ENCODE peak calls at places on chromosome 22, in five cellular contexts. G, V, P, Z and M are unnamed samples.

GRCh38 chr22:36571991-36572390 is 43.0 kb upstream of the EIF3D start:
- DNase-seq in G (no peak), V (no peak), P (no peak), Z (no peak), M (no peak)

GRCh38 chr22:19930537-19931486 is 10.8 kb upstream of the COMT start:
- DNase-seq in G (no peak), V (no peak), P (no peak), Z (no peak), M (no peak)

GRCh38 chr22:32804823-32805585 is 3.5 kb downstream of the TIMP3 start:
- DNase-seq in G (peak), V (no peak), P (no peak), Z (no peak), M (no peak)

GRCh38 chr22:39233736-39234120 is 11.1 kb downstream of the PDGFB start:
- DNase-seq in G (peak), V (peak), P (no peak), Z (no peak), M (peak)

GRCh38 chr22:28574159-28574788 is 105.4 kb downstream of the TTC28 start:
- DNase-seq in G (no peak), V (no peak), P (no peak), Z (no peak), M (no peak)

GRCh38 chr22:25630446-25630845 is 66.0 kb downstream of the GRK3 start:
- DNase-seq in G (no peak), V (no peak), P (no peak), Z (no peak), M (no peak)

GRCh38 chr22:27487600-27488450 is 313.7 kb downstream of the MN1 start:
- DNase-seq in G (no peak), V (no peak), P (no peak), Z (no peak), M (no peak)

GRCh38 chr22:19756288-19757128 is 4.1 kb upstream of the TBX1 start:
- DNase-seq in G (peak), V (no peak), P (no peak), Z (no peak), M (no peak)

GRCh38 chr22:36470162-36470993 is 11.1 kb downstream of the TXN2 start:
- DNase-seq in G (peak), V (peak), P (peak), Z (peak), M (peak)

GRCh38 chr22:33650244-33650643 is 270.0 kb downstream of the LARGE1 start:
- DNase-seq in G (no peak), V (no peak), P (no peak), Z (no peak), M (no peak)

GRCh38 chr22:33210129-33210784 is 152.1 kb upstream of the SYN3 start:
- DNase-seq in G (no peak), V (no peak), P (no peak), Z (no peak), M (no peak)

GRCh38 chr22:47267531-47268282 is 505.3 kb downstream of the TBC1D22A start:
- DNase-seq in G (no peak), V (no peak), P (no peak), Z (no peak), M (no peak)
- H3K4me3 ChIP-seq in G (no peak), V (no peak), P (no peak), Z (no peak), M (no peak)

DNA sequence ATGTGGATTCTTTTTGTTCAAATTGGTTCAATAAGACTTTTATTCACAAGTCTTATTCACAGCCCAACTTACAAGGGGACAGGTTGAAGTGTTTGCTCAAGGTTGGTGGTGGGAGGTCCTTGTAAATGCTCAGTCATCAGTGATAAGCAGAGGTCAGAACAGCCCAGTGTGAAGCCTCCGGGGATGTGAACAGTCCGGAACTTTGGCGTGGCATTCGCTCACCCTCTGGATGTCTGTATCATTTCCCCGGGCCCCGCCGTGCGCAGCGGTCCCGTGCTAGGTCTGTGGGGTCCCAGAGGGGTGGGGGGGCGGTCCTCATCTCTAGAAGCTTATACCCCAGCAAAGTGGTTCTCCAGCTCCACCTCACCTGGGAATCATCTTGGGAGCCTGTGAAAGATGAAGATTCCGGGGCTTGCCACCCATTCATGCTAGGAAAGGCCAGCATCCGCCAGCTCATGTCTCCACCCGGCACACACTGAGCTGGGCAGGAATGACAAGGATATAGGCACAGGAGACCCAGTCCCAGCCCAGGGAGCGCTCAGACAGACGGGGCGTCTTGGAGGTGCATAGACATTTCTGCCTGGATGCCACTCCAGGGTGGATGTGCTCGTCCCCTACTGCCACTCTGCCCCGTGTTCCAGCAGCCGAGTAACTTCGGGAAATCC is 327.5 kb downstream of the TBC1D22A start:
- DNase-seq in G (no peak), V (no peak), P (no peak), Z (no peak), M (no peak)
- H3K4me3 ChIP-seq in G (no peak), V (no peak), P (no peak), Z (peak), M (no peak)

GRCh38 chr22:37674248-37674647 is 1.2 kb upstream of the LGALS1 start:
- DNase-seq in G (no peak), V (no peak), P (no peak), Z (no peak), M (no peak)
- H3K4me3 ChIP-seq in G (no peak), V (peak), P (no peak), Z (no peak), M (peak)

GRCh38 chr22:50327711-50328019 is 853 bp upstream of the DENND6B start:
- DNase-seq in G (no peak), V (no peak), P (no peak), Z (no peak), M (no peak)

GRCh38 chr22:50326225-50326958 is 420 bp downstream of the DENND6B start:
- DNase-seq in G (no peak), V (no peak), P (no peak), Z (no peak), M (no peak)

GRCh38 chr22:50329236-50329635 is 2.4 kb upstream of the DENND6B start:
- DNase-seq in G (peak), V (no peak), P (no peak), Z (no peak), M (no peak)

GRCh38 chr22:50325444-50326224 is 1.2 kb downstream of the DENND6B start:
- DNase-seq in G (no peak), V (no peak), P (no peak), Z (no peak), M (no peak)

GRCh38 chr22:50326959-50327710 is at the start of gene DENND6B:
- DNase-seq in G (peak), V (peak), P (no peak), Z (peak), M (peak)
- H3K4me3 ChIP-seq in G (peak), V (peak), P (peak), Z (peak), M (peak)

DNA sequence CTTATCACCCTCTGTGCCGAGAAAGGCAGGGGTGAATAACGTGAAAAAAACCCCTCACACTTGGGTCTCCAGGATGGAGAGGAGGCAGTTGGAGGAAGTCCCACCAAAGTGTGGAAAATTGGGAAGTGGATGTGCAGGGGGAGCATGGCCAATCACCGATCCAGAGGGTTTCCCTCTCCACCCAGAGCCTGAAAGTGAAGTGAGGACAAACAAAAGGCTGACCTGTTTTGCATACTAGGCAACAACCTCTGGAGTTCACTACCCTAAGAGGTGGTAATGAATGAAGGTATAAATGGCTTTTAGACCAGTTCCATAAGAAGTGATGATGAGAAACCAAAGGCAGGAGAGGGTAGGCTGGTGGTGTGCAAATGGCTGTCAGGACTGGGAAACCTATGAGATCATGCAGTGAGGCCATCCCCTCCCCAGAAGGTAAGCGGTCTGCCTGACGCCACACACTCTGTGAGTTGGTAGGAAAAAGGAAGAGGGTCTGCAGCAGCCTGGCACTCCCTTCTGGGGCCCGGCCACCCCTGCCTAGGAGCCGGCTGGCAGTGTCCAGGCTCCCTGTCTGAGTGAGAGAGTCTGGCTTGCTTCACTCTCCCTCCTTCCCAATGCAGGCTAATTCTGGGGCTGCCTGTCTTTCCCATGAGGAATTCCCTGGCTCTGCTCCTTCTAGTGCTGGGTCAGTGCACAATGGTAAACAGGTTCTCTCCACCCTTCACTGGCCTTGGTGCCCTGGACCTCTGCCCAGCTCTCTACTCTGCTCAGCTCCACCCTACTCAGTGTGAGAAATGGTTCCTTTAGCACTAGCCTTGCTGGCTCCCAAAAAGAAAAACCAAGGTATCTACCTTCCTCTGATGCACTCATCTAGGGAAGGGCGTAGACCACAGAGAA is 15.6 kb downstream of the TBC1D10A start:
- DNase-seq in G (peak), V (no peak), P (peak), Z (no peak), M (peak)
- H3K4me3 ChIP-seq in G (no peak), V (no peak), P (no peak), Z (no peak), M (no peak)

DNA sequence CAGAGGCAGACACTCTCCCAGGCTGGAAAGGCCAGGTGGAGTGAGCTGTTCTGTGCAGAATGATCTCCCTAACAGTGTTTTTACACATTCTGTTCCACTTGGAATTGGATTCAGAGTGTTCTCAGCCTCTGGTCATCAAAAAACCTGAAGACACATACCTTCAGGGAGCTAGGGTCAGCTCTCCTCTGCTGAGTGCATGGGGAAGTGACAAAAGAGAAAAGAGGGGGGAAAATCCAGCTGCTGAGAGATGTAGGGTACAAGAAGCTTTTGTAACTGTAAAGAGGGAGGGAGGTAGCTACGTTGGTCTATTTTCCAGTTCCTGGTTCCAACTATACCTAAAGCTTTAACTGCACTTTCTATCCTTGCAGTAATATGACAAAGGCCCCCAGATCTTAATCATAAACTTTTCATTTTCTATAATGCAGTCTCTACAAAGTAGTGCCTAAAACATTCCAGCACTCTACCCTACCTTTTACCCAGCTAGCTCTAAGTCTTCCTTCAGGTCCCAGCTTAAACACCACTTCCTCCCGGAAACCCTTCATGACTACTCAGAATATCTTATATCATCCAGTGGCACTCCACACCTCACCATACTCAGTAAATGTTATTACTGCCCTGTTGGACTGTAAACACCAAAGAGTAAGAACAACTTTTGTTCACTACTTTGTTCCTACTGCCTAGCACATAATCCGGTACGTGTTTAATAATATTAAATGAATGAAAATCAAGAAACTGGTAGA is 9.2 kb downstream of the MAPK1 start:
- DNase-seq in G (no peak), V (no peak), P (no peak), Z (no peak), M (no peak)
- H3K4me3 ChIP-seq in G (no peak), V (no peak), P (no peak), Z (no peak), M (no peak)

GRCh38 chr22:41910050-41910598 is 4.8 kb downstream of the SHISA8 start:
- DNase-seq in G (peak), V (no peak), P (no peak), Z (no peak), M (no peak)
- H3K4me3 ChIP-seq in G (peak), V (peak), P (peak), Z (no peak), M (peak)

GRCh38 chr22:24154826-24155225 is 26.5 kb upstream of the SUSD2 start:
- DNase-seq in G (no peak), V (no peak), P (no peak), Z (no peak), M (no peak)
- H3K4me3 ChIP-seq in G (no peak), V (no peak), P (no peak), Z (no peak), M (no peak)

DNA sequence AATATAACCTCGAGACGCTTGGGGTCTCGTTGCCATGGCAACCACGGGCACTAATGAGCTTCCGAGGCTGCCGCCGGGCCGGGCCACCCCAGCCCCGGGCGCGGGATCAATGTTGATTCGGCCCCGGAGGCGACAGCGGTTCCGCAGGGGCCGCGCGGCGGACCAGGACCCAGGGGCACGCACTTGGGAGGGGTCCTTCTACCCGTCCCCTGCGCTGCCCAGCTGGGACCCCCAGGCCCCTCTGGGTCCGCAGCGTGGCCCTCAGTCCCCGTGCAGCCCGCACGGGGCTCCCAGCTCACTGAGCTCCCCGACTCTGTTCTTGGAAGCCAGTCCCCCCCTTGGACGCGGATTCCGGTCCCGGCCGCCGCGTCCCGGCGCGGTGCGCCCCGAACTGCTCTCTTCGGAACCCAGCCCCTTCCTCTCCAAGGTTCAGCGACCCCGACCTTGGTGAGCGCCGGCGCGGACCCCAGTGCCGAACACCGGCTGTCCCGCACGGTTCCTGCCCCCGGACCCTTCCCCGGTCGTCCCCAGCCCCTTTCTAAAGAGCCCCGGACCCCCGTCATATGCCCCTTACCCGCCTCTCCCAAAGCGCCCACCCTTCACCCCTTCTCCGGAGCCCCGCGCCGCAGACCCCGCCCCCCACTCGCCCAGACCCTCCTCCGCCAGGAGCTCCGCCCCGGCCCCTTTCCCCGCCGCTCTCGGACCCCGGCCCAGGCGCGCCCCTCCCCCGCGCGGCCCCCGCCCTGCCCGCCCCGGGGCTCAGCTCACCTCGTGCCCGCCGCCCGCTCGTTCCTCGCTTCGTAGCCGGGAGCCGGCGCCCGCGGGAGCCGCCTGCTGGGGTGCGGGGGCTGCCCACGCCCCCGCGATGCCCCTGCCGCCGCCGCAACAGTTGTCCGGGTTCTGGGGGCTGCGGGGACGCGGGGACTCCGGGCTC is 18.2 kb upstream of the SHISAL1 start:
- DNase-seq in G (no peak), V (no peak), P (no peak), Z (no peak), M (no peak)
- H3K4me3 ChIP-seq in G (no peak), V (peak), P (peak), Z (peak), M (no peak)